ENCODE peak calls at places on chromosome 14, in nine cellular contexts. V, B, H, A, D, W, J, L and S are unnamed samples.

GRCh38 chr14:20436363-20436755 is 393 bp upstream of the KLHL33 start:
- DNase-seq in H (peak), V (no peak), D (no peak), J (no peak), B (no peak), W (no peak), A (no peak), L (peak), S (peak)

GRCh38 chr14:33026850-33027420 is 88.3 kb downstream of the NPAS3 start:
- DNase-seq in W (no peak), V (no peak), L (no peak), J (no peak), D (no peak), A (no peak), B (no peak), H (no peak), S (no peak)

GRCh38 chr14:66610154-66610563 is 102.2 kb downstream of the GPHN start:
- DNase-seq in B (no peak), W (no peak), L (no peak), H (no peak), V (no peak), D (no peak), J (no peak), A (peak), S (no peak)

GRCh38 chr14:59362533-59362932 is 102.6 kb downstream of the GPR135 start:
- DNase-seq in H (no peak), J (no peak), A (no peak), V (no peak), W (no peak), D (no peak), B (no peak), L (peak), S (peak)

GRCh38 chr14:100215330-100215885 is 23.5 kb upstream of the YY1 start:
- DNase-seq in B (no peak), D (no peak), A (no peak), J (no peak), L (no peak), V (no peak), W (no peak), H (no peak), S (no peak)

GRCh38 chr14:100540141-100540925 is 46.9 kb downstream of the BEGAIN start:
- DNase-seq in B (no peak), V (no peak), H (no peak), J (no peak), L (no peak), A (no peak), D (no peak), W (no peak), S (no peak)

GRCh38 chr14:81474156-81474492 is 59.5 kb downstream of the SEL1L start:
- DNase-seq in D (no peak), J (no peak), V (no peak), B (no peak), A (peak), L (no peak), H (no peak), W (no peak), S (no peak)

GRCh38 chr14:69344171-69344570 is 53.9 kb downstream of the ERH start:
- DNase-seq in D (no peak), A (no peak), B (no peak), W (no peak), L (no peak), J (no peak), V (no peak), H (no peak), S (no peak)

GRCh38 chr14:36514278-36515104 is 5.5 kb downstream of the NKX2-1 start:
- DNase-seq in J (no peak), L (no peak), D (no peak), A (no peak), W (no peak), V (no peak), B (peak), H (no peak), S (no peak)

GRCh38 chr14:55731881-55732498 is 152.0 kb downstream of the KTN1 start:
- DNase-seq in V (no peak), B (peak), J (no peak), L (no peak), D (no peak), H (no peak), W (no peak), A (peak), S (peak)

GRCh38 chr14:75941030-75941429 is 40.8 kb downstream of the TGFB3 start:
- DNase-seq in D (no peak), B (no peak), J (peak), H (no peak), V (no peak), W (no peak), A (no peak), L (no peak), S (no peak)